ENCODE peak calls at places on chromosomes 7 and 10, in four cellular contexts. D is transverse colon, Q is suprapubic skin, V is stomach. G is an unnamed sample. For H3K4me1, the result is how much of the 10 kb centered on the place peaks cover.

GRCh38 chr10:4013651-4014085 is 228.7 kb upstream of the KLF6 start:
- DNase-seq in D (no peak), Q (no peak), V (no peak), G (no peak)

GRCh38 chr10:3123571-3124411 is 48.8 kb downstream of the PITRM1 start:
- DNase-seq in D (no peak), Q (no peak), V (no peak), G (no peak)

GRCh38 chr7:64087501-64087900 is 42.3 kb downstream of the ZNF727 start:
- DNase-seq in D (no peak), Q (no peak), V (no peak), G (no peak)

GRCh38 chr10:115980470-115980869 is 292.5 kb downstream of the GFRA1 start:
- DNase-seq in D (no peak), Q (no peak), V (no peak), G (no peak)

GRCh38 chr10:124605001-124605370 is 139.2 kb downstream of the FAM53B start:
- DNase-seq in D (no peak), Q (no peak), V (no peak), G (no peak)

GRCh38 chr7:156777364-156778069 is 115.5 kb downstream of the LMBR1 start:
- DNase-seq in D (no peak), Q (no peak), V (no peak), G (no peak)

GRCh38 chr10:96665306-96665705 is 55.0 kb downstream of the PIK3AP1 start:
- DNase-seq in D (no peak), Q (no peak), V (no peak), G (no peak)

GRCh38 chr10:36647540-36647939 is 477.9 kb upstream of the ANKRD30A start:
- DNase-seq in D (no peak), Q (no peak), V (no peak), G (no peak)

GRCh38 chr10:108327706-108328105 is 1163.2 kb upstream of the SORCS1 start:
- DNase-seq in D (no peak), Q (no peak), V (no peak), G (no peak)

GRCh38 chr7:114153700-114154099 is 234.9 kb upstream of the PPP1R3A start:
- DNase-seq in D (no peak), Q (no peak), V (no peak), G (no peak)
- TF ChIP-seq POLR2AphosphoS5 in D (no peak), Q (no peak), V (no peak), G (no peak)

GRCh38 chr10:90440870-90441269 is 417.0 kb downstream of the HTR7 start:
- DNase-seq in D (no peak), Q (no peak), V (no peak), G (no peak)
- TF ChIP-seq POLR2A in D (no peak), Q (no peak), V (no peak), G (no peak)

GRCh38 chr10:43119416-43120115 is 18.7 kb upstream of the CSGALNACT2 start:
- DNase-seq in D (no peak), Q (peak), V (no peak), G (no peak)

GRCh38 chr10:43120948-43121290 is 17.3 kb upstream of the CSGALNACT2 start:
- DNase-seq in D (peak), Q (peak), V (peak), G (no peak)

GRCh38 chr10:43120116-43120947 is 17.9 kb upstream of the CSGALNACT2 start:
- DNase-seq in D (no peak), Q (peak), V (no peak), G (no peak)

GRCh38 chr10:43122096-43122495 is 16.1 kb upstream of the CSGALNACT2 start:
- DNase-seq in D (peak), Q (peak), V (peak), G (no peak)

GRCh38 chr10:43121444-43121843 is 16.8 kb upstream of the CSGALNACT2 start:
- DNase-seq in D (peak), Q (peak), V (peak), G (no peak)
- H3K4me1 ChIP-seq in D (under half), Q (under half), V (under half), G (under half)

DNA sequence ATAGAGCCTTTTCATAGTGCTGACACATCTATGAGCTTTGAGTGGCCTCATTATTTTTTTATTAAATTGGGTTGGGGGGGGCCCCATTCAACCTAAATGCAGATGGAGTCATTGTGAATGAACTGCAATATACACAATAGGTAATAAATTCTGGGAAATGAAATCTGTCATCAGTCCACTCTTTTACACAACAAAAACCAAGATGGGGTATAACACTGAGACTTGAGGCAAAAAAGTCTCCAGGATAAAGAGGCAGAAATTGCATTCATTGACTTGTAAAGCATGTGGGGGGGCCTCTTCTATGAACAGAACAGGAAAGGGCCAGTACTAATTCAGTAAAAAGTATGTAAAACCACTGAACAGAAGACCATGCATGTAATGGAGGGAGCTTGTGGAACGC is 17.7 kb upstream of the ASB4 start:
- DNase-seq in D (no peak), Q (no peak), V (no peak), G (no peak)
- TF ChIP-seq POLR2AphosphoS5 in D (no peak), Q (no peak), V (no peak), G (no peak)

DNA sequence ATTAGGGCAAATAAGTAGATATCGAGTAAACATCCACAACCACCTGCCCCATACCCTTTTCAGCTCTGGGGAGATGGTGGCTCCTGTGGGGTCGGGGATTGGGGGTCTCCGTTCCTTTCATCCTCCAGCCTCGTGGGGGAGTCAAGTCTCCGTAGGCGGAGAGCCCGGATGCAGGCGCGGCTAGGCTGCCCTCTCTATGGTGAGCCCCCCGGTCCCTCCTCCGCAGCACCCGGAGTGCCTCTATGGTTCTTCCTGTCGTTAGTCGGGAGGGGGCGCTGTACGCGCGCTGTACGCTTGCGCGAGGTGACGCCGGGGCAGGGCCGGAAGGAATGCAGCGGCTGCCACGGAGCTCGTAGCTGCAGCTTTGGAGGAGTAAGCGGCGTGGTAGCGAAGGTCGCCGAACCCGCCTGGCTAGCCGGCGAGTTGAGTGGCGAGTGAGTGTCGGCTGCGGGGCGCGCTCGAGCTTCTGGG is 14.8 kb upstream of the MMD2 start:
- DNase-seq in D (peak), Q (peak), V (peak), G (peak)
- TF ChIP-seq POLR2A in D (peak), Q (no peak), V (no peak), G (peak)

GRCh38 chr10:103847909-103848468 is 7.4 kb downstream of the SH3PXD2A start:
- DNase-seq in D (no peak), Q (no peak), V (no peak), G (no peak)
- H3K4me1 ChIP-seq in D (half or more), Q (half or more), V (half or more), G (under half)

GRCh38 chr10:133476641-133476990 is 22.9 kb downstream of the SCART1 start:
- DNase-seq in D (no peak), Q (no peak), V (no peak), G (no peak)
- TF ChIP-seq POLR2AphosphoS5 in D (no peak), Q (no peak), V (no peak), G (no peak)

GRCh38 chr7:31100445-31100844 is 48.3 kb downstream of the ADCYAP1R1 start:
- DNase-seq in D (no peak), Q (no peak), V (no peak), G (no peak)

GRCh38 chr7:31098606-31099360 is 46.7 kb downstream of the ADCYAP1R1 start:
- DNase-seq in D (no peak), Q (peak), V (peak), G (no peak)

GRCh38 chr7:31100870-31101269 is 48.8 kb downstream of the ADCYAP1R1 start:
- DNase-seq in D (no peak), Q (no peak), V (peak), G (no peak)

GRCh38 chr7:31101544-31101943 is 49.4 kb downstream of the ADCYAP1R1 start:
- DNase-seq in D (no peak), Q (no peak), V (no peak), G (no peak)

DNA sequence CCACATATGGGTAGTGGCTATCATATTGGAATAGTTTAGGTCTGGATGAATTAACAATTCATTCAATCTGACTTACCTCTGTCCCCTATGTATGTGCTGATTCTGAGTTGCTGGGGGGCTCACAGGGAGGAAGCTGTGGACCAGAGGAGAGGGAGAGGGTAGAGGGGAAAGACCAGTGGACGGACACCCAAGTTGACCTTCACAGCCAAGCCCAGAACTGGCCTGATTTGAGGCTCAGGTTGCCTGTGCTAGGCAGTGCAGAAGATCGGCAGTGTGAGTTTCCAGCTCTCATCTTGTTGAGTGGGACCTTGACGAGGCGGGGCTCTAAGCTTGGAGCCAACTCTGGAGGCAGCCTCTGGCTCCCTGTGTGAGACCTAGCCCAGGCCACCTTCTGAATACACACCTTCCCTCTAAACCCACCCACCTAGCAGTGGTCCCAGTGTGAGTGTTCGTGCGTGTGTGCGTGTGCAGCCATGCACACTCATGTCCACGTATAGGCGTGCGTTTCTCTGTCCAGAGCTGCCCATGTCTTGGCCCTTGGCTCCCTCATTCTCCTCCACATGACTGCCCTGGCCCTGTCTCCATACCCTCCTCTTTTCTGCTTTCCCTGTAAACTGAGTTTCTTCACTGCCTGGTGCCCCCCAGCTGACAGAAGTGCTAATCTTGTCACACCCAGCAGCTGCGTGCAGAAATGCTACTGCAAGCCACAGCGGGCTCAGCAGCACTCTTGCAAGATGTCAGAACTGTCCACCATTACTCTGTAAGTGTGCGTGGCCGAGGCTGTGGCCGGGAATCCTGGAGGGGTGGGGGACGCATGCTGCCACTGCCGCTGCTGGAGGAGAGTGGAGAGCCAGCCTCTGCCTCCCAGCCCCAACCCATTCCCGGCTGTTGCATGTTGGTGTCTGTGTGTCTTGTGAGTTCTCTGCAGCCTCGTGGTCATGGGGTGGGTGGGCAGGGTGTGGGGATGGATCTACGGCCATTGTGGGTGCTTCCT is 47.6 kb downstream of the ADCYAP1R1 start:
- DNase-seq in D (no peak), Q (peak), V (peak), G (no peak)
- TF ChIP-seq POLR2A in D (no peak), Q (no peak), V (no peak), G (no peak)

GRCh38 chr7:5396999-5397656 is 26.5 kb downstream of the TNRC18 start:
- DNase-seq in D (peak), Q (peak), V (peak), G (peak)

GRCh38 chr7:5397657-5398237 is 25.9 kb downstream of the TNRC18 start:
- DNase-seq in D (no peak), Q (no peak), V (no peak), G (peak)

GRCh38 chr7:5395246-5395645 is 28.4 kb downstream of the TNRC18 start:
- DNase-seq in D (no peak), Q (no peak), V (no peak), G (no peak)

GRCh38 chr7:5394264-5395105 is 29.1 kb downstream of the TNRC18 start:
- DNase-seq in D (no peak), Q (no peak), V (no peak), G (no peak)

DNA sequence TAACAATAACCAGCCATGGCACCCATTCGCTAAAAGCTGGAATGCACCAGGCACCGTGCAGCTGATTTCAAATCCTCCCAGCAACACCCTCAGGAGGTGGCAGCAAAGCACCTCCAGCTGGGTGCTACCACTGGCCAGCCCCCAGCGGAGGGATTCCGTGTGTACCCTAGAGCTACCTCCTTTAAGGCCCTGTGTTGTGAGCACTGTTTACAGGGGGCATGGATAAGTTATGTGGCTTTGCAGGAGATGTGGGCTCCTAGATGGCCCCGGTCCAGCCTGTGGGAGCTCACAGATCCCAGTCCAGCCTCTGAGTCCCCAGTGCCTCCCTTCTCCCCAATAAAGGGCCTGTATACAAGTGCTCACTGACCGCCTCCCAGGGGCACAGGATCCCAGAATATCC is 27.1 kb downstream of the TNRC18 start:
- DNase-seq in D (peak), Q (no peak), V (peak), G (peak)
- H3K4me1 ChIP-seq in D (under half), Q (under half), V (under half), G (under half)

G was measured in prostate gland.